ENCODE peak calls at places on chromosomes 3 and 15, in six cellular contexts. Z is coronary artery, C is SW 1271, S is hippocampal formation, P is NCI-H446 treated with DMSO at 0.1 percent for 48 hours, M is T-helper 1 cell. V is an unnamed sample.

GRCh38 chr3:134353831-134354611 is 20.2 kb downstream of the AMOTL2 start:
- DNase-seq in Z (no peak), C (no peak), S (no peak), P (no peak), M (no peak), V (no peak)

GRCh38 chr3:46085421-46086082 is 58.3 kb upstream of the XCR1 start:
- DNase-seq in Z (no peak), C (no peak), S (no peak), P (no peak), M (no peak), V (peak)

GRCh38 chr15:33825453-33825852 is 142.8 kb upstream of the CHRM5 start:
- DNase-seq in Z (no peak), C (no peak), S (no peak), P (no peak), M (no peak), V (no peak)

GRCh38 chr15:89502867-89503595 is 6.6 kb upstream of the RHCG start:
- DNase-seq in Z (peak), C (no peak), S (no peak), P (no peak), M (no peak), V (no peak)

GRCh38 chr15:32872606-32873291 is 154.9 kb downstream of the GREM1 start:
- DNase-seq in Z (no peak), C (no peak), S (no peak), P (no peak), M (no peak), V (no peak)

GRCh38 chr3:57076422-57076951 is 16.0 kb downstream of the SPATA12 start:
- DNase-seq in Z (no peak), C (no peak), S (no peak), P (no peak), M (no peak), V (no peak)

GRCh38 chr3:147654827-147655226 is 245.7 kb downstream of the ZIC1 start:
- DNase-seq in Z (no peak), C (no peak), S (no peak), P (no peak), M (no peak), V (no peak)

GRCh38 chr3:60079076-60079475 is 1029.3 kb upstream of the CFAP20DC start:
- DNase-seq in Z (no peak), C (no peak), S (no peak), P (no peak), M (peak), V (no peak)

GRCh38 chr3:2514031-2514430 is 415.4 kb downstream of the CNTN4 start:
- DNase-seq in Z (no peak), C (no peak), S (no peak), P (no peak), M (no peak), V (no peak)

GRCh38 chr3:151611464-151611863 is 122.3 kb upstream of the AADACL2 start:
- DNase-seq in Z (no peak), C (no peak), S (no peak), P (no peak), M (no peak), V (no peak)

V was measured in esophagus muscularis mucosa.